ENCODE peak calls at places on chromosomes 1 and 21, in eight cellular contexts. P, A, I, O, Y, Z, Q and R are unnamed samples.
A peak's percentile ranks its signal among the peaks of the same experiment; 100 is the strongest.

GRCh38 chr1:94079056-94079990 is 41.6 kb downstream of the ABCA4 start:
- DNase-seq in P (no peak), A (no peak), I (no peak), O (no peak), Y (no peak), Z (no peak), Q (no peak), R (no peak)

GRCh38 chr1:168734946-168735345 is 5.9 kb upstream of the DPT start:
- DNase-seq in P (no peak), A (no peak), I (no peak), O (no peak), Y (no peak), Z (no peak), Q (no peak), R (no peak)

GRCh38 chr1:116242741-116243140 is 130.3 kb upstream of the ATP1A1 start:
- DNase-seq in P (no peak), A (no peak), I (peak; percentile 72), O (no peak), Y (no peak), Z (no peak), Q (no peak), R (no peak)

GRCh38 chr1:71565267-71565666 is 484.4 kb upstream of the ZRANB2 start:
- DNase-seq in P (no peak), A (peak; percentile 47), I (no peak), O (no peak), Y (no peak), Z (no peak), Q (no peak), R (no peak)

GRCh38 chr1:224684920-224685547 is 68.9 kb downstream of the CNIH3 start:
- DNase-seq in P (no peak), A (no peak), I (no peak), O (no peak), Y (no peak), Z (no peak), Q (no peak), R (no peak)

GRCh38 chr1:230208619-230209261 is 141.7 kb downstream of the GALNT2 start:
- DNase-seq in P (no peak), A (no peak), I (no peak), O (no peak), Y (no peak), Z (no peak), Q (no peak), R (no peak)

GRCh38 chr1:20430355-20431290 is 55.4 kb downstream of the CAMK2N1 start:
- DNase-seq in P (no peak), A (no peak), I (no peak), O (no peak), Y (peak; percentile 47), Z (no peak), Q (peak; percentile 34), R (peak; percentile 69)

GRCh38 chr1:53869454-53870117 is 20.0 kb downstream of the YIPF1 start:
- DNase-seq in P (no peak), A (no peak), I (no peak), O (no peak), Y (no peak), Z (no peak), Q (no peak), R (no peak)

GRCh38 chr1:8458607-8459006 is 140.7 kb downstream of the SLC45A1 start:
- DNase-seq in P (no peak), A (no peak), I (no peak), O (no peak), Y (no peak), Z (no peak), Q (no peak), R (no peak)

GRCh38 chr1:207997486-207998268 is 86.8 kb upstream of the CD34 start:
- DNase-seq in P (peak; percentile 88), A (peak; percentile 83), I (peak; percentile 89), O (peak; percentile 70), Y (peak; percentile 79), Z (peak; percentile 77), Q (peak; percentile 75), R (peak; percentile 95)

GRCh38 chr1:85463666-85464496 is 1.1 kb downstream of the DDAH1 start:
- DNase-seq in P (no peak), A (no peak), I (no peak), O (no peak), Y (no peak), Z (no peak), Q (no peak), R (peak; percentile 12)

GRCh38 chr1:7687411-7687810 is 83.7 kb upstream of the VAMP3 start:
- DNase-seq in P (no peak), A (peak; percentile 17), I (no peak), O (no peak), Y (no peak), Z (no peak), Q (no peak), R (no peak)

GRCh38 chr1:228291906-228292608 is 84.2 kb downstream of the OBSCN start:
- DNase-seq in P (no peak), A (no peak), I (no peak), O (peak; percentile 49), Y (no peak), Z (no peak), Q (no peak), R (no peak)

GRCh38 chr1:43994794-43995790 is 3.7 kb downstream of the CCDC24 start:
- DNase-seq in P (no peak), A (no peak), I (no peak), O (no peak), Y (peak; percentile 49), Z (no peak), Q (no peak), R (peak; percentile 86)

GRCh38 chr1:21901986-21902377 is 35.1 kb downstream of the HSPG2 start:
- DNase-seq in P (no peak), A (no peak), I (no peak), O (no peak), Y (no peak), Z (no peak), Q (no peak), R (no peak)

DNA sequence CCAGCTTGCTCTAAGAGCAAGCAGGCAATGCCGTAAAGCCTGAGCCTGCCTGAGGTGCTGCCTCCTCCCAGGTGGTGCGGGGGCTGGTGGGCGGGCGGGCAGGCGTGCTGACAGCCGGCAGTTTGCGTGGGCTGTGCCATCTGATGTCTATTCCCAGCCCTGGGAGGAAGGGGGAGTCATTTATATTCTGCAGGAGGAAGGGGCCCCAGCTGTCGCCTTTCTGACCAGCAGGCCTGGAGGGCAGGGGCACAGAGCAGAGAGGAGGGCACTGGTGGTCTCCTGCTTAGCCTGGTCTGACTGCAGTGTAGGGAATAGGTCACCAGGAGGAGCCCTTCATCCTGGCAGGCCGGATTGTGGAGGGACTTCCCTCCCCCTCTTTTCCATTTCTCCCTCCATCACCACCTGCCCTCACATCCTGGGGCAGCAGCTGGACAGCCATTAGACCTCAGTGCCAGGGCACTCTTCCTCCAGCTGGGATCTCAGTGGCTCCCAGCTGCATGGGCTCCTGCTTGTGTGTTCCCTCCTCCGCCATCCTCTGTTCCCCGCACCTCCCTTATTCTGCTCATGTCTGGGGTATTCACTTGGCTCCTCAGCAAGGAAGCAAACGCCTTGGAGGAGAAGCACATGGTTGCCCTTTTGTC is 4.4 kb downstream of the CYB561D1 start:
- DNase-seq in P (no peak), A (no peak), I (no peak), O (no peak), Y (peak; percentile 28), Z (no peak), Q (peak; percentile 48), R (peak; percentile 83)
- TF ChIP-seq CTCF in P (peak; percentile 49), A (peak; percentile 73), I (peak; percentile 36), O (peak; percentile 50), Y (peak; percentile 60), Z (peak; percentile 48), Q (peak; percentile 44), R (peak; percentile 94)

DNA sequence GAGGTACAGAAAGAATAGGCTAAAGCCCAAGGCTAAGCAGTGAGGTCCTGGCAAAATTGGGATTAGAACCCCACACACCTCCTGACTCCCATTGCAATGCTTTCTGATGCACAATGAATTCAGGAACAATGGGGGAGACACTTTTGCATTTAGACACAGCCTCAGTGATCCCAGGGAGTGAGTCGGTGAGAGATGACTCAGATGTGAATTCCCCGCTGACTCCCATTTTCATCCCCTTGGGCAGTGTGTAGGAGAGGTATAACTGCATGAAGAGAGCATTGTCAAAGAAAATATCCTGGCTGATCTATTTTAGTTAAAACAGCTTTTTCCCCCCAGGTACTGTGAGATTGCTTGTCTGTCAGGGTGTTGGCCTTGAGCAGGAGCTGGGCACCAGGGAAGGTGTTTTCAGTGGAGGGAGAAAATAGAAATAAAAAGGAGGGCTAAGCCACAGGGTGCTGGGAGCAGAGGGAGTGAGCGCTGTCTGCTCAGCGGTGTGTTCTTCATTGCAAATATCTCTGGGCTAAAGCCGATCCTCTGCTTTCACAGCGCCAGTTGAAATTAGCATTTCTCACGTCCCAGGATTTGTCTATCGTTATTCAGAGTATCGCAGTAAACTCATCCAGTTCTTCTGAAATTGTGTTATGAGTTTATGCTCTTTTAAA is 247.7 kb upstream of the PTBP2 start:
- DNase-seq in P (no peak), A (no peak), I (no peak), O (no peak), Y (peak; percentile 63), Z (no peak), Q (no peak), R (no peak)
- H3K4me3 ChIP-seq in P (no peak overlapping the region), A (no peak overlapping the region), I (no peak overlapping the region), O (no peak overlapping the region), Y (no peak overlapping the region), Z (no peak overlapping the region), Q (no peak overlapping the region), R (no peak overlapping the region)

DNA sequence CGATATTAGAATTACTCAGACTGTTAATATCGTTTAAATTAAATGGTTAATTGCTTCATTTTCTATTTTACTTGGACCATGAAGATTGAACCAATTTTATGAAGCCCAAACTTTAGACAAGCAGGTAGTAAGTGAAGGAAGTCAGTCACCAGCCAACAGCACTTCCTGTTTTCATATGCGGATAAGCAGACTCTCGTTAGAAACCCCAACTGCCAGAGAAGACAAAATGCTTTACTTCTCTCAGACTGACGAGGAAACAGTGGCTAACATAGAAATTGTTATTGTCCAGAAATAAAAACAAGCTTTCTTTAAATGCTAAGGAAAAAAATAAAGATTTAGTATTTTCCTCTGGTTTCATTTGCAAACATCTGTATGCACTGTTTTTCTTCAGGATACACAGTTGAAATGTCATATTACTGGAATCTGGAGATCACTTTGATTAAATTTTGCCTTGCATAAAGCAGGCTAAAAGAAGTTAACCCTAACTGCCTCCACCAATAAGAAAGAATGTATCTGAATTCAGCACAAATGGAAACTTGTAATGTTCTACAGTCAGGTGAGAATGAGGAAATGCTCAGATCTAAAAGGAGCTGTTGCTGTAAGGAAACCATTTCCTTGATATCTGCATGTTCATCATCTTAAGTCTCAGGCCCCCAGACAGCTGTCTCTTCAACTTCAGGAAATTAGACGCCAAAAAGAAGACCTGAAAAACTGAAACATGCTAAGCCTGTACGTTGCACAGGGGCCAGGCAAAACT is 129.8 kb upstream of the SAMSN1 start:
- DNase-seq in P (no peak), A (no peak), I (no peak), O (no peak), Y (no peak), Z (no peak), Q (peak; percentile 30), R (no peak)
- H3K27ac ChIP-seq in P (peak overlapping the region; percentile 84), A (no peak overlapping the region), I (peak overlapping the region; percentile 33), O (peak overlapping the region; percentile 11), Y (no peak overlapping the region), Z (no peak overlapping the region), Q (no peak overlapping the region), R (no peak overlapping the region)

DNA sequence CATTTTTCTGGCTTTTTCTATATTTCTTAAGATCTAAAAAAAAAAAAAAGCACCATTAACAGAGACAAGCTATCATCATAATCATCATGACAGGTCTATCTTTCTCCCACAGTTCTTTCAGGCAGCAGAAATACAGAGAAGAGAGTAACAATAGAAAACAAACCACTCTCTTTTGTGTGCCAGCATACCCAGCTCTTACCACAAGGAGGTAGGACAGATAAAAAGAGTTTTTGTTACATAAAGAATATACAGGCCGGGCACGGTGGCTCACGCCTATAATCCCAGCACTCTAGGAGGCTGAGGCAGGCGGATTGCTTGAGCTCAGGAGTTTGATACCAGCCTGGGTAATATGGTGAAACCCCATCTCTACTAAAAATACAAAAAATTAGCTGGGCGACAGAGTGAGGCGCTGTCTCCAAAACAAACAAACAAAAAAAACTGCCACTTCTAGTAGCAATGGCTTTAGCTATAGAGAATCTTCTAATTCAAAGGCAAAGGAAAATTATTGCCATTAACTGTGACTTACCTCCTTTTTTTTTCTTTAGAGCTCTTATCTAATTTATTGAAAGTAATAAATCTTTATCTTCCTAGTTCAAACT is 39.7 kb downstream of the ANKRD13C start:
- DNase-seq in P (no peak), A (no peak), I (no peak), O (no peak), Y (no peak), Z (no peak), Q (no peak), R (no peak)
- TF ChIP-seq CTCF in P (no peak), A (no peak), I (no peak), O (no peak), Y (no peak), Z (no peak), Q (no peak), R (no peak)